ENCODE peak calls at places on chromosomes 2 and 18, in nine cellular contexts. P, Y, S, K, X, M, O, U and F are unnamed samples.
A peak's percentile ranks its signal among the peaks of the same experiment; 100 is the strongest.

GRCh38 chr18:76977681-76978234 is 154.8 kb downstream of the MBP start:
- DNase-seq in P (no peak), Y (no peak), S (no peak), K (no peak), X (no peak), M (no peak), O (no peak), U (no peak), F (no peak)

GRCh38 chr2:143893340-143893739 is 626.6 kb downstream of the ZEB2 start:
- DNase-seq in P (no peak), Y (no peak), S (no peak), K (no peak), X (no peak), M (no peak), O (no peak), U (no peak), F (no peak)

GRCh38 chr18:46559946-46560670 is 96.9 kb downstream of the LOXHD1 start:
- DNase-seq in P (no peak), Y (no peak), S (no peak), K (no peak), X (no peak), M (no peak), O (no peak), U (no peak), F (no peak)

GRCh38 chr2:174952607-174953006 is 52.6 kb downstream of the CHN1 start:
- DNase-seq in P (no peak), Y (no peak), S (no peak), K (no peak), X (no peak), M (no peak), O (no peak), U (no peak), F (no peak)

GRCh38 chr2:21005700-21006422 is 38.0 kb downstream of the APOB start:
- DNase-seq in P (no peak), Y (no peak), S (no peak), K (no peak), X (no peak), M (no peak), O (no peak), U (no peak), F (no peak)

GRCh38 chr2:241904791-241905710 is 35.5 kb downstream of the RTP5 start:
- DNase-seq in P (no peak), Y (no peak), S (no peak), K (no peak), X (no peak), M (no peak), O (no peak), U (no peak), F (no peak)

GRCh38 chr2:65655000-65655399 is 222.6 kb upstream of the SPRED2 start:
- DNase-seq in P (no peak), Y (no peak), S (no peak), K (no peak), X (no peak), M (no peak), O (no peak), U (no peak), F (no peak)

GRCh38 chr2:86216577-86217555 is 17.6 kb downstream of the MRPL35 start:
- DNase-seq in P (no peak), Y (no peak), S (no peak), K (no peak), X (no peak), M (no peak), O (peak; percentile 49), U (peak; percentile 40), F (peak; percentile 43)

GRCh38 chr2:189347540-189347939 is 93.7 kb upstream of the WDR75 start:
- DNase-seq in P (peak; percentile 22), Y (peak; percentile 21), S (peak; percentile 69), K (no peak), X (no peak), M (peak; percentile 94), O (peak; percentile 98), U (peak; percentile 97), F (peak; percentile 85)
- TF ChIP-seq CTCF in P (no peak), Y (peak; percentile 18), S (peak; percentile 37), K (peak; percentile 39), X (no peak), M (peak; percentile 67), O (peak; percentile 24), U (peak; percentile 34), F (no peak)

GRCh38 chr2:236819275-236820002 is 249.8 kb downstream of the ACKR3 start:
- DNase-seq in P (no peak), Y (no peak), S (no peak), K (no peak), X (no peak), M (no peak), O (no peak), U (no peak), F (no peak)

GRCh38 chr2:236818281-236819045 is 248.8 kb downstream of the ACKR3 start:
- DNase-seq in P (no peak), Y (no peak), S (no peak), K (no peak), X (no peak), M (no peak), O (no peak), U (no peak), F (no peak)

GRCh38 chr2:236823230-236823629 is 253.6 kb downstream of the ACKR3 start:
- DNase-seq in P (no peak), Y (no peak), S (no peak), K (no peak), X (no peak), M (no peak), O (no peak), U (no peak), F (no peak)

GRCh38 chr2:236823976-236824375 is 254.4 kb downstream of the ACKR3 start:
- DNase-seq in P (no peak), Y (no peak), S (no peak), K (no peak), X (no peak), M (no peak), O (no peak), U (no peak), F (no peak)

DNA sequence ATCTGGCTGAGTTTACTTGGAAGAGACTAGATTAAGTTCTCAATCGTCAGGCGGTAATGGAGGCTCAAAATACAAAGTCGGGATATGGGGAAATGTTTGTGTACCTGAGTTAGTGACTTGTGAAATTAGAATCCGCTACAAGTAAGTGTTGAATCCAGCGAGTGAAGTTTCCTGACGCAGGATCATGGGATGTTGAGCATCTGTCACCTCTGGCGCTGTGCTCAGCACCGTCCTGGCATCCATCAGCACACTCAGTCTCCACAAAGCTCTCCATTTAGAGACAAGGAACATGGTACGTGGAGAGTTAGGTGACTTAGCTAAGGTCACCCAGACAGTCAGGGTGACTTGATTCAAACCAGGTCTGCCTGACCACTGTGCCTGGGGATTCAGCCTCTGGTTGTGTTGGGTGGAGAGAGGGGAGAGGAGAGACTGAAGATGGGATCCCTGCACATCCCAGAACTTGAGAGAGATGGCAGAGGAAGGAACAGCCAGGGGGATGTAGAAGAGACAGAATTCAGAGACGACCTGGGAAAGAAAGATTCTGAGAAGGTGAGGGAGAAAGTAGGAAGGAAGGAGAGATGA is 251.2 kb downstream of the ACKR3 start:
- DNase-seq in P (no peak), Y (no peak), S (no peak), K (no peak), X (no peak), M (no peak), O (no peak), U (no peak), F (no peak)
- TF ChIP-seq CTCF in P (no peak), Y (no peak), S (no peak), K (no peak), X (no peak), M (no peak), O (no peak), U (no peak), F (no peak)

GRCh38 chr18:5982332-5982731 is 87.0 kb upstream of the TMEM200C start:
- DNase-seq in P (no peak), Y (no peak), S (no peak), K (no peak), X (no peak), M (no peak), O (no peak), U (no peak), F (no peak)
- TF ChIP-seq CTCF in P (no peak), Y (no peak), S (no peak), K (no peak), X (no peak), M (no peak), O (no peak), U (no peak), F (no peak)

GRCh38 chr2:40210344-40210967 is 241.4 kb downstream of the SLC8A1 start:
- DNase-seq in P (no peak), Y (no peak), S (no peak), K (no peak), X (no peak), M (no peak), O (no peak), U (no peak), F (no peak)
- TF ChIP-seq CTCF in P (no peak), Y (no peak), S (no peak), K (no peak), X (no peak), M (no peak), O (no peak), U (no peak), F (no peak)

DNA sequence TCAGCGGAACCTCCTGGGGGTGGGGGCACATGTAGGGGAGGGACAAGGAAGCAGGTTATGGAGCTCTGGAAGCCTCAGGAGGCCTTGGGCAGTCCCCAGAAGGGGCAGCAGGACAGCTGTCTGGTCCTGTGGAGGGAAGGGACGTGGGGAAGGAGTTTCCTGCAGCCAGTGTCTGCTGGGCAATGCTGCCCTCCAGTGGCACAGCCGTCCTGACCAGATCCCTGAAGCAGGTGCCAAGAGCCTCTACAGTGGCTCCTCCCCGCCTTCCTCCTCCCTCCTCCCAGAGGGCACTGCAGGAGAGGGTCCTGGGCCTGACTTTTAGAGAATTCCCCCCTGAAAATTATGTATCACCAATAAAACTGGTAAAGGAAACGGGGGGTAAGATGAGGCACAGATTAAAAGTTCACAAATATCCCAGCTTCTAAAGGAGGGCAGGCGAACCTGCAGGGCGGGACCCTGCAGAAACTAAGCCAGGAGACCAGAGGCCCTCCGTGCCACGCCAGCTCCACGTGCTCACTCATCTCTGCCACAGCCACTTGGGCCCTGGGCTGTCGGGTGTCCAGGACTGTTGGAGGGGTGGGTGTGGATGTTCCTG is 258.5 kb downstream of the TWIST2 start:
- DNase-seq in P (peak; percentile 32), Y (peak; percentile 71), S (peak; percentile 69), K (peak; percentile 44), X (peak; percentile 53), M (peak; percentile 80), O (peak; percentile 78), U (peak; percentile 71), F (peak; percentile 63)
- TF ChIP-seq CTCF in P (peak; percentile 41), Y (peak; percentile 51), S (peak; percentile 54), K (peak; percentile 57), X (peak; percentile 65), M (peak; percentile 79), O (peak; percentile 72), U (peak; percentile 68), F (peak; percentile 80)

DNA sequence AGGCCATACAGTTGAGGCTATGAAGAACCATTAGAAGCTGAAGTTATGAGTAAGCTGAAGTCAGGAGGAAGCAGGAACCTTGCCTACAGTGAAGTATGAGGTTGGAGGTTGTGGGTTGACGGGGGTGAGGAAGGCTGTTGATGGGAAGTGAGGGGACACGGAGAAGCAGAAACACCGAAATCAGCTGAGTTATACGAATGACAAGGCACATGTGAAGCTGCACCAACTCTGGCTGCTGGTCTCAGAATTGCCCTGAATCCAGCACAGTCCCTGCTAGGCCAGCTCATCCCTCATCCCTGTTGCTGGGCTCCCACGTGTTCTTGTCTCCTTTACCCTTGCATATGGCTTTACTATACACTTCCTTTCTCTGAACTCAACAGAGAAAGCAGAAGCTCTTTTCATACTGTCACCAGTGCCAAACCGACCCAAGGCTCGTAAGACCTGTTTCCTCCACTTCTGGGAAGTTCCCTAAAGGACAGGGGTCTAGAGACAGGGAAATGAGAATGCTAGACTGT is 9.2 kb upstream of the TMEM247 start:
- DNase-seq in P (no peak), Y (no peak), S (no peak), K (no peak), X (no peak), M (no peak), O (no peak), U (no peak), F (no peak)
- TF ChIP-seq CTCF in P (no peak), Y (no peak), S (no peak), K (no peak), X (no peak), M (no peak), O (no peak), U (no peak), F (no peak)